ENCODE peak calls at places on chromosomes 2 and 18, in seven cellular contexts. J is NCI-H1930; I is effector CD4-positive, alpha-beta T cell; V is upper lobe of right lung; X is iris pigment epithelial cell; B is tibial artery; L is cardiac muscle cell. P is an unnamed sample.

GRCh38 chr18:75438891-75439290 is 11.4 kb upstream of the SMIM21 start:
- DNase-seq in V (no peak), L (no peak), J (no peak), X (no peak), I (no peak), B (no peak), P (no peak)

GRCh38 chr2:80496770-80497169 is 192.2 kb upstream of the LRRTM1 start:
- DNase-seq in B (no peak), V (no peak), I (no peak), X (peak), L (no peak), J (no peak), P (no peak)

GRCh38 chr2:49278141-49278540 is 123.8 kb upstream of the FSHR start:
- DNase-seq in B (no peak), I (no peak), J (no peak), V (no peak), L (no peak), X (no peak), P (no peak)

GRCh38 chr18:72871091-72871490 is 3.3 kb upstream of the NETO1 start:
- DNase-seq in L (no peak), B (no peak), V (no peak), X (peak), I (no peak), J (no peak), P (no peak)

GRCh38 chr18:63869374-63869773 is 18.1 kb upstream of the SERPINB2 start:
- DNase-seq in I (no peak), B (no peak), X (peak), J (no peak), L (no peak), V (no peak), P (no peak)

GRCh38 chr18:36786686-36787085 is 42.1 kb downstream of the TPGS2 start:
- DNase-seq in I (no peak), L (no peak), J (no peak), V (peak), X (peak), B (peak), P (no peak)

GRCh38 chr2:30621836-30622235 is 174.8 kb downstream of the LCLAT1 start:
- DNase-seq in I (no peak), X (no peak), J (no peak), V (no peak), L (no peak), B (no peak), P (no peak)

GRCh38 chr2:120293123-120293990 is 40.7 kb downstream of the RALB start:
- DNase-seq in X (no peak), V (no peak), B (no peak), I (no peak), J (no peak), L (no peak), P (no peak)

GRCh38 chr18:50594931-50595330 is 35.0 kb downstream of the MAPK4 start:
- DNase-seq in J (no peak), B (no peak), I (no peak), V (no peak), X (peak), L (no peak), P (no peak)

GRCh38 chr18:32019251-32019943 is 772 bp downstream of the RNF125 start:
- DNase-seq in V (peak), B (peak), I (peak), L (peak), X (peak), J (no peak), P (peak)

GRCh38 chr2:20198796-20199361 is 26.1 kb downstream of the SDC1 start:
- DNase-seq in X (no peak), B (no peak), L (no peak), J (no peak), V (no peak), I (no peak), P (no peak)